ENCODE peak calls at places on chromosomes 13 and 19, in five cellular contexts. One of them, this sample, is unnamed.

GRCh38 chr13:109145631-109146030 is 516.2 kb downstream of the MYO16 start:
- DNase-seq in HL-60: peak
- DNase-seq in foreskin fibroblast: peak
- DNase-seq in GM23248: peak
- DNase-seq in AG09309: peak
- DNase-seq in this sample: peak

GRCh38 chr13:51849145-51850101 is 4.4 kb upstream of the TMEM272 start:
- DNase-seq in HL-60: peak
- DNase-seq in foreskin fibroblast: peak
- DNase-seq in GM23248: peak
- DNase-seq in AG09309: no peak
- DNase-seq in this sample: no peak

GRCh38 chr13:24086642-24087041 is 73.9 kb upstream of the SPATA13 start:
- DNase-seq in HL-60: no peak
- DNase-seq in foreskin fibroblast: no peak
- DNase-seq in GM23248: no peak
- DNase-seq in AG09309: no peak
- DNase-seq in this sample: no peak

GRCh38 chr19:532578-533484 is 1.3 kb downstream of the CDC34 start:
- DNase-seq in HL-60: peak
- DNase-seq in foreskin fibroblast: peak
- DNase-seq in GM23248: peak
- DNase-seq in AG09309: peak
- DNase-seq in this sample: no peak

GRCh38 chr13:89695343-89696257 is 1651.9 kb upstream of the MIR17HG start:
- DNase-seq in HL-60: peak
- DNase-seq in foreskin fibroblast: no peak
- DNase-seq in GM23248: peak
- DNase-seq in AG09309: no peak
- DNase-seq in this sample: no peak

GRCh38 chr19:48348737-48349136 is 15.0 kb downstream of the TMEM143 start:
- DNase-seq in HL-60: no peak
- DNase-seq in foreskin fibroblast: no peak
- DNase-seq in GM23248: no peak
- DNase-seq in AG09309: no peak
- DNase-seq in this sample: no peak

GRCh38 chr13:111880185-111880584 is 186.8 kb upstream of the SOX1 start:
- DNase-seq in HL-60: no peak
- DNase-seq in foreskin fibroblast: no peak
- DNase-seq in GM23248: no peak
- DNase-seq in AG09309: no peak
- DNase-seq in this sample: no peak

GRCh38 chr13:42312817-42313431 is 41.0 kb downstream of the AKAP11 start:
- DNase-seq in HL-60: no peak
- DNase-seq in foreskin fibroblast: no peak
- DNase-seq in GM23248: no peak
- DNase-seq in AG09309: no peak
- DNase-seq in this sample: no peak

GRCh38 chr13:100131863-100132574 is 43.1 kb downstream of the PCCA start:
- DNase-seq in HL-60: no peak
- DNase-seq in foreskin fibroblast: peak
- DNase-seq in GM23248: peak
- DNase-seq in AG09309: peak
- DNase-seq in this sample: peak

GRCh38 chr13:36251528-36251927 is 37.2 kb upstream of the SOHLH2 start:
- DNase-seq in HL-60: no peak
- DNase-seq in foreskin fibroblast: peak
- DNase-seq in GM23248: peak
- DNase-seq in AG09309: no peak
- DNase-seq in this sample: no peak

GRCh38 chr19:29371766-29372415 is 153.9 kb upstream of the VSTM2B start:
- DNase-seq in HL-60: no peak
- DNase-seq in foreskin fibroblast: no peak
- DNase-seq in GM23248: no peak
- DNase-seq in AG09309: no peak
- DNase-seq in this sample: no peak

GRCh38 chr13:48585456-48585840 is 52.6 kb upstream of the RCBTB2 start:
- DNase-seq in HL-60: no peak
- DNase-seq in foreskin fibroblast: peak
- DNase-seq in GM23248: peak
- DNase-seq in AG09309: peak
- DNase-seq in this sample: peak

GRCh38 chr19:16385296-16385695 is 60.7 kb downstream of the KLF2 start:
- DNase-seq in HL-60: no peak
- DNase-seq in foreskin fibroblast: no peak
- DNase-seq in GM23248: no peak
- DNase-seq in AG09309: no peak
- DNase-seq in this sample: no peak

GRCh38 chr13:75255653-75256052 is 226.3 kb downstream of the TBC1D4 start:
- DNase-seq in HL-60: no peak
- DNase-seq in foreskin fibroblast: peak
- DNase-seq in GM23248: no peak
- DNase-seq in AG09309: no peak
- DNase-seq in this sample: no peak

GRCh38 chr19:48553676-48554384 is 1.9 kb downstream of the SULT2B1 start:
- DNase-seq in HL-60: no peak
- DNase-seq in foreskin fibroblast: peak
- DNase-seq in GM23248: peak
- DNase-seq in AG09309: no peak
- DNase-seq in this sample: no peak

GRCh38 chr13:35699181-35699580 is 222.7 kb upstream of the MAB21L1 start:
- DNase-seq in HL-60: no peak
- DNase-seq in foreskin fibroblast: peak
- DNase-seq in GM23248: peak
- DNase-seq in AG09309: no peak
- DNase-seq in this sample: no peak

GRCh38 chr19:1151917-1152601 is 22.0 kb downstream of the SBNO2 start:
- DNase-seq in HL-60: no peak
- DNase-seq in foreskin fibroblast: no peak
- DNase-seq in GM23248: peak
- DNase-seq in AG09309: no peak
- DNase-seq in this sample: no peak

GRCh38 chr13:31320946-31321345 is 121.2 kb downstream of the B3GLCT start:
- DNase-seq in HL-60: no peak
- DNase-seq in foreskin fibroblast: no peak
- DNase-seq in GM23248: no peak
- DNase-seq in AG09309: no peak
- DNase-seq in this sample: no peak

GRCh38 chr13:44273991-44274810 is 99.4 kb upstream of the SERP2 start:
- DNase-seq in HL-60: no peak
- DNase-seq in foreskin fibroblast: peak
- DNase-seq in GM23248: peak
- DNase-seq in AG09309: peak
- DNase-seq in this sample: no peak

GRCh38 chr19:48737360-48737998 is 2.9 kb downstream of the RASIP1 start:
- DNase-seq in HL-60: no peak
- DNase-seq in foreskin fibroblast: no peak
- DNase-seq in GM23248: no peak
- DNase-seq in AG09309: no peak
- DNase-seq in this sample: no peak

GRCh38 chr19:14440049-14440448 is 6.9 kb downstream of the PKN1 start:
- DNase-seq in HL-60: peak
- DNase-seq in foreskin fibroblast: peak
- DNase-seq in GM23248: no peak
- DNase-seq in AG09309: no peak
- DNase-seq in this sample: no peak

GRCh38 chr13:77002590-77003190 is 10.8 kb downstream of the CLN5 start:
- DNase-seq in HL-60: no peak
- DNase-seq in foreskin fibroblast: peak
- DNase-seq in GM23248: peak
- DNase-seq in AG09309: no peak
- DNase-seq in this sample: peak

GRCh38 chr19:49210108-49210900 is 52.7 kb downstream of the TRPM4 start:
- DNase-seq in HL-60: no peak
- DNase-seq in foreskin fibroblast: peak
- DNase-seq in GM23248: peak
- DNase-seq in AG09309: no peak
- DNase-seq in this sample: no peak

GRCh38 chr13:87274209-87274819 is 396.9 kb upstream of the SLITRK5 start:
- DNase-seq in HL-60: peak
- DNase-seq in foreskin fibroblast: no peak
- DNase-seq in GM23248: peak
- DNase-seq in AG09309: no peak
- DNase-seq in this sample: no peak

GRCh38 chr13:113849546-113849945 is 14.3 kb downstream of the GAS6 start:
- DNase-seq in HL-60: no peak
- DNase-seq in foreskin fibroblast: no peak
- DNase-seq in GM23248: no peak
- DNase-seq in AG09309: no peak
- DNase-seq in this sample: no peak

GRCh38 chr19:42116308-42117075 is 15.8 kb downstream of the POU2F2 start:
- DNase-seq in HL-60: no peak
- DNase-seq in foreskin fibroblast: no peak
- DNase-seq in GM23248: no peak
- DNase-seq in AG09309: no peak
- DNase-seq in this sample: no peak

GRCh38 chr19:42113641-42114348 is 18.5 kb downstream of the POU2F2 start:
- DNase-seq in HL-60: no peak
- DNase-seq in foreskin fibroblast: peak
- DNase-seq in GM23248: peak
- DNase-seq in AG09309: peak
- DNase-seq in this sample: peak

GRCh38 chr19:42115705-42116104 is 16.5 kb downstream of the POU2F2 start:
- DNase-seq in HL-60: no peak
- DNase-seq in foreskin fibroblast: no peak
- DNase-seq in GM23248: no peak
- DNase-seq in AG09309: no peak
- DNase-seq in this sample: no peak

GRCh38 chr19:42115219-42115618 is 17.0 kb downstream of the POU2F2 start:
- DNase-seq in HL-60: no peak
- DNase-seq in foreskin fibroblast: peak
- DNase-seq in GM23248: peak
- DNase-seq in AG09309: no peak
- DNase-seq in this sample: no peak

DNA sequence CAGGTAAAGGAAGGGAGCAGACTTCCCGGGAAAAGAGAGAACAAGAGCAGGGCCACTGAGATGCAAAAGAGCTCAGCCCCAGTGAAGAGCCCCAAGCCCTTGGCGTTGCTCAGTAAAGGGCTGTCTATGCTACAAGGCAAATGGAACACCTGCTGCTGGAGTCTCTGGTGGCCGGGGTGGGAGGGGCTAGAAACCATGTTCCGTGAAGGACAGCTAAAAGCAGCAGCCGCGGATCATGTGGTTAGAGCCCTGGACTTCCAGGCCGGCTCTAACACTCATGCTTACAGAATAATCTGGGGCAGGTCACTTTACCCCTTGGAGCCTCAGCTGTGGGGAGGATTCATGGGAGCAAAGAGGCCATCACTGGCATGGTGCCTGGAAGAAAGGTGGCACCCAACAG is 17.8 kb downstream of the POU2F2 start:
- DNase-seq in HL-60: no peak
- DNase-seq in foreskin fibroblast: peak
- DNase-seq in GM23248: no peak
- DNase-seq in AG09309: no peak
- DNase-seq in this sample: no peak
- H3K4me3 ChIP-seq in HL-60: no peak
- H3K4me3 ChIP-seq in foreskin fibroblast: no peak
- H3K4me3 ChIP-seq in GM23248: peak
- H3K4me3 ChIP-seq in AG09309: no peak
- H3K4me3 ChIP-seq in this sample: no peak

GRCh38 chr13:21032656-21033055 is 28.7 kb downstream of the LATS2 start:
- DNase-seq in HL-60: no peak
- DNase-seq in foreskin fibroblast: no peak
- DNase-seq in GM23248: no peak
- DNase-seq in AG09309: no peak
- DNase-seq in this sample: no peak

GRCh38 chr13:21033866-21034601 is 27.4 kb downstream of the LATS2 start:
- DNase-seq in HL-60: no peak
- DNase-seq in foreskin fibroblast: peak
- DNase-seq in GM23248: peak
- DNase-seq in AG09309: no peak
- DNase-seq in this sample: no peak

GRCh38 chr13:21031594-21031993 is 29.8 kb downstream of the LATS2 start:
- DNase-seq in HL-60: no peak
- DNase-seq in foreskin fibroblast: no peak
- DNase-seq in GM23248: no peak
- DNase-seq in AG09309: no peak
- DNase-seq in this sample: no peak

GRCh38 chr13:21034602-21035190 is 26.7 kb downstream of the LATS2 start:
- DNase-seq in HL-60: no peak
- DNase-seq in foreskin fibroblast: no peak
- DNase-seq in GM23248: peak
- DNase-seq in AG09309: no peak
- DNase-seq in this sample: no peak

GRCh38 chr13:21033224-21033855 is 28.0 kb downstream of the LATS2 start:
- DNase-seq in HL-60: no peak
- DNase-seq in foreskin fibroblast: peak
- DNase-seq in GM23248: peak
- DNase-seq in AG09309: no peak
- DNase-seq in this sample: no peak
- H3K4me3 ChIP-seq in HL-60: no peak
- H3K4me3 ChIP-seq in foreskin fibroblast: peak
- H3K4me3 ChIP-seq in GM23248: peak
- H3K4me3 ChIP-seq in AG09309: no peak
- H3K4me3 ChIP-seq in this sample: no peak

GRCh38 chr19:12647490-12648071 is 19.0 kb downstream of the MAN2B1 start:
- DNase-seq in HL-60: no peak
- DNase-seq in foreskin fibroblast: peak
- DNase-seq in GM23248: peak
- DNase-seq in AG09309: no peak
- DNase-seq in this sample: no peak

GRCh38 chr19:12648088-12648487 is 18.5 kb downstream of the MAN2B1 start:
- DNase-seq in HL-60: no peak
- DNase-seq in foreskin fibroblast: peak
- DNase-seq in GM23248: no peak
- DNase-seq in AG09309: no peak
- DNase-seq in this sample: no peak

GRCh38 chr19:12649941-12650340 is 16.6 kb downstream of the MAN2B1 start:
- DNase-seq in HL-60: no peak
- DNase-seq in foreskin fibroblast: no peak
- DNase-seq in GM23248: no peak
- DNase-seq in AG09309: no peak
- DNase-seq in this sample: no peak

GRCh38 chr19:12647047-12647446 is 19.5 kb downstream of the MAN2B1 start:
- DNase-seq in HL-60: no peak
- DNase-seq in foreskin fibroblast: no peak
- DNase-seq in GM23248: no peak
- DNase-seq in AG09309: no peak
- DNase-seq in this sample: no peak

DNA sequence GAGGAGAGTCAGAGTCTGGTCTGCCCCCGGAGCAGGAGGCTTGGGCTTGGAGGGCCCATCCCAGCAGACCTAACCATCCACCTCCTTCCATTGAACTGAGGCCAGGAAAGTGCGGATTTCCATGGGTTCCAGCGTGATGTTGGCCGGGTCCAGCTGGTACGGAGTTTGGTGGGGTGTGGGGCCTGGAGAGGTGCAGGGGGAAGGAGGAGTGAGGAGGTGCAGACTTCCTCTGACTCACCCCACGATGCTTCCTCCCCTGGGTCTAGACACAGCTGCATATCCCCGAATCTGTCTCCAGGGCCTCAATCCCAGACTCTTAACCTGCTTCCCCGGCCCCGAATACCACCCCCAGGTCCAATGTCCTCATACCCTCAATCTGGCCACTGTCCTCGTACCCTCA is 20.0 kb downstream of the MAN2B1 start:
- DNase-seq in HL-60: no peak
- DNase-seq in foreskin fibroblast: no peak
- DNase-seq in GM23248: no peak
- DNase-seq in AG09309: no peak
- DNase-seq in this sample: no peak
- H3K4me3 ChIP-seq in HL-60: no peak
- H3K4me3 ChIP-seq in foreskin fibroblast: no peak
- H3K4me3 ChIP-seq in GM23248: no peak
- H3K4me3 ChIP-seq in AG09309: no peak
- H3K4me3 ChIP-seq in this sample: no peak

GRCh38 chr19:10717054-10717355 is 874 bp upstream of the DNM2 start:
- DNase-seq in HL-60: no peak
- DNase-seq in foreskin fibroblast: no peak
- DNase-seq in GM23248: no peak
- DNase-seq in AG09309: no peak
- DNase-seq in this sample: no peak
- H3K4me3 ChIP-seq in HL-60: no peak
- H3K4me3 ChIP-seq in foreskin fibroblast: peak
- H3K4me3 ChIP-seq in GM23248: peak
- H3K4me3 ChIP-seq in AG09309: peak
- H3K4me3 ChIP-seq in this sample: no peak